ENCODE peak calls at places on chromosome 3, in eight cellular contexts. One of them, this sample, is unnamed.
A peak's percentile ranks its signal among the peaks of the same experiment; 100 is the strongest.

GRCh38 chr3:187209501-187209900 is 12.2 kb downstream of the RTP1 start:
- DNase-seq in IMR-90: no peak
- DNase-seq in RWPE2: no peak
- DNase-seq in adrenal gland: no peak
- DNase-seq in MM.1S: no peak
- DNase-seq in tibial artery: no peak
- DNase-seq in keratinocyte: no peak
- DNase-seq in heart left ventricle: no peak
- DNase-seq in this sample: no peak

GRCh38 chr3:169818330-169818729 is 5.6 kb upstream of the LRRC34 start:
- DNase-seq in IMR-90: peak; percentile 58
- DNase-seq in RWPE2: no peak
- DNase-seq in adrenal gland: no peak
- DNase-seq in MM.1S: no peak
- DNase-seq in tibial artery: no peak
- DNase-seq in keratinocyte: no peak
- DNase-seq in heart left ventricle: no peak
- DNase-seq in this sample: no peak

GRCh38 chr3:100456745-100457144 is 35.7 kb upstream of the TMEM45A start:
- DNase-seq in IMR-90: no peak
- DNase-seq in RWPE2: no peak
- DNase-seq in adrenal gland: no peak
- DNase-seq in MM.1S: no peak
- DNase-seq in tibial artery: no peak
- DNase-seq in keratinocyte: no peak
- DNase-seq in heart left ventricle: no peak
- DNase-seq in this sample: no peak

GRCh38 chr3:177528306-177529070 is 331.2 kb upstream of the TBL1XR1 start:
- DNase-seq in IMR-90: peak; percentile 23
- DNase-seq in RWPE2: no peak
- DNase-seq in adrenal gland: no peak
- DNase-seq in MM.1S: no peak
- DNase-seq in tibial artery: no peak
- DNase-seq in keratinocyte: no peak
- DNase-seq in heart left ventricle: no peak
- DNase-seq in this sample: no peak

GRCh38 chr3:113054552-113054951 is 63.8 kb downstream of the GTPBP8 start:
- DNase-seq in IMR-90: peak; percentile 69
- DNase-seq in RWPE2: no peak
- DNase-seq in adrenal gland: no peak
- DNase-seq in MM.1S: no peak
- DNase-seq in tibial artery: no peak
- DNase-seq in keratinocyte: no peak
- DNase-seq in heart left ventricle: no peak
- DNase-seq in this sample: no peak

GRCh38 chr3:181622365-181622764 is 89.4 kb upstream of the SOX2 start:
- DNase-seq in IMR-90: no peak
- DNase-seq in RWPE2: no peak
- DNase-seq in adrenal gland: no peak
- DNase-seq in MM.1S: peak; percentile 49
- DNase-seq in tibial artery: no peak
- DNase-seq in keratinocyte: no peak
- DNase-seq in heart left ventricle: no peak
- DNase-seq in this sample: no peak

GRCh38 chr3:21466491-21466890 is 284.5 kb downstream of the ZNF385D start:
- DNase-seq in IMR-90: no peak
- DNase-seq in RWPE2: no peak
- DNase-seq in adrenal gland: no peak
- DNase-seq in MM.1S: no peak
- DNase-seq in tibial artery: no peak
- DNase-seq in keratinocyte: no peak
- DNase-seq in heart left ventricle: no peak
- DNase-seq in this sample: no peak

GRCh38 chr3:171377859-171378258 is 82.3 kb downstream of the TNIK start:
- DNase-seq in IMR-90: no peak
- DNase-seq in RWPE2: no peak
- DNase-seq in adrenal gland: no peak
- DNase-seq in MM.1S: no peak
- DNase-seq in tibial artery: no peak
- DNase-seq in keratinocyte: no peak
- DNase-seq in heart left ventricle: no peak
- DNase-seq in this sample: no peak

GRCh38 chr3:149224736-149225594 is 3.3 kb upstream of the CP start:
- DNase-seq in IMR-90: peak; percentile 92
- DNase-seq in RWPE2: no peak
- DNase-seq in adrenal gland: peak; percentile 41
- DNase-seq in MM.1S: peak; percentile 78
- DNase-seq in tibial artery: no peak
- DNase-seq in keratinocyte: no peak
- DNase-seq in heart left ventricle: no peak
- DNase-seq in this sample: peak; percentile 91

GRCh38 chr3:139564290-139564861 is 24.8 kb upstream of the RBP1 start:
- DNase-seq in IMR-90: no peak
- DNase-seq in RWPE2: no peak
- DNase-seq in adrenal gland: no peak
- DNase-seq in MM.1S: no peak
- DNase-seq in tibial artery: no peak
- DNase-seq in keratinocyte: no peak
- DNase-seq in heart left ventricle: no peak
- DNase-seq in this sample: no peak

GRCh38 chr3:130609166-130609574 is 92.2 kb downstream of the COL6A6 start:
- DNase-seq in IMR-90: no peak
- DNase-seq in RWPE2: no peak
- DNase-seq in adrenal gland: peak; percentile 19
- DNase-seq in MM.1S: no peak
- DNase-seq in tibial artery: peak; percentile 68
- DNase-seq in keratinocyte: no peak
- DNase-seq in heart left ventricle: peak; percentile 73
- DNase-seq in this sample: no peak

GRCh38 chr3:81242871-81243270 is 518.6 kb downstream of the GBE1 start:
- DNase-seq in IMR-90: peak; percentile 3
- DNase-seq in RWPE2: no peak
- DNase-seq in adrenal gland: no peak
- DNase-seq in MM.1S: peak; percentile 45
- DNase-seq in tibial artery: no peak
- DNase-seq in keratinocyte: no peak
- DNase-seq in heart left ventricle: no peak
- DNase-seq in this sample: no peak

GRCh38 chr3:194573680-194574437 is 59.4 kb downstream of the TMEM44 start:
- DNase-seq in IMR-90: peak; percentile 68
- DNase-seq in RWPE2: no peak
- DNase-seq in adrenal gland: peak; percentile 57
- DNase-seq in MM.1S: peak; percentile 37
- DNase-seq in tibial artery: no peak
- DNase-seq in keratinocyte: no peak
- DNase-seq in heart left ventricle: peak; percentile 54
- DNase-seq in this sample: no peak

GRCh38 chr3:98521897-98522537 is 685 bp downstream of the CLDND1 start:
- DNase-seq in IMR-90: peak; percentile 68
- DNase-seq in RWPE2: peak; percentile 42
- DNase-seq in adrenal gland: peak; percentile 69
- DNase-seq in MM.1S: peak; percentile 58
- DNase-seq in tibial artery: peak; percentile 67
- DNase-seq in keratinocyte: no peak
- DNase-seq in heart left ventricle: peak; percentile 30
- DNase-seq in this sample: peak; percentile 44

GRCh38 chr3:114447545-114447944 is 153.7 kb downstream of the TIGIT start:
- DNase-seq in IMR-90: no peak
- DNase-seq in RWPE2: no peak
- DNase-seq in adrenal gland: no peak
- DNase-seq in MM.1S: no peak
- DNase-seq in tibial artery: no peak
- DNase-seq in keratinocyte: no peak
- DNase-seq in heart left ventricle: no peak
- DNase-seq in this sample: no peak
- TF ChIP-seq CTCF in IMR-90: no peak
- TF ChIP-seq CTCF in RWPE2: peak; percentile 10
- TF ChIP-seq CTCF in adrenal gland: no peak
- TF ChIP-seq CTCF in MM.1S: no peak
- TF ChIP-seq CTCF in tibial artery: no peak
- TF ChIP-seq CTCF in keratinocyte: no peak
- TF ChIP-seq CTCF in heart left ventricle: no peak
- TF ChIP-seq CTCF in this sample: no peak

GRCh38 chr3:189325454-189325853 is 153.7 kb downstream of the TPRG1 start:
- DNase-seq in IMR-90: no peak
- DNase-seq in RWPE2: no peak
- DNase-seq in adrenal gland: no peak
- DNase-seq in MM.1S: no peak
- DNase-seq in tibial artery: no peak
- DNase-seq in keratinocyte: no peak
- DNase-seq in heart left ventricle: no peak
- DNase-seq in this sample: no peak

GRCh38 chr3:189324538-189325138 is 152.9 kb downstream of the TPRG1 start:
- DNase-seq in IMR-90: peak; percentile 72
- DNase-seq in RWPE2: peak; percentile 85
- DNase-seq in adrenal gland: no peak
- DNase-seq in MM.1S: peak; percentile 100
- DNase-seq in tibial artery: no peak
- DNase-seq in keratinocyte: peak; percentile 96
- DNase-seq in heart left ventricle: no peak
- DNase-seq in this sample: peak; percentile 100

GRCh38 chr3:189334064-189334920 is 162.5 kb downstream of the TPRG1 start:
- DNase-seq in IMR-90: no peak
- DNase-seq in RWPE2: no peak
- DNase-seq in adrenal gland: no peak
- DNase-seq in MM.1S: no peak
- DNase-seq in tibial artery: no peak
- DNase-seq in keratinocyte: no peak
- DNase-seq in heart left ventricle: no peak
- DNase-seq in this sample: no peak

GRCh38 chr3:189331002-189331418 is 159.2 kb downstream of the TPRG1 start:
- DNase-seq in IMR-90: no peak
- DNase-seq in RWPE2: no peak
- DNase-seq in adrenal gland: no peak
- DNase-seq in MM.1S: no peak
- DNase-seq in tibial artery: no peak
- DNase-seq in keratinocyte: no peak
- DNase-seq in heart left ventricle: no peak
- DNase-seq in this sample: no peak

GRCh38 chr3:189330066-189330465 is 158.3 kb downstream of the TPRG1 start:
- DNase-seq in IMR-90: no peak
- DNase-seq in RWPE2: no peak
- DNase-seq in adrenal gland: no peak
- DNase-seq in MM.1S: no peak
- DNase-seq in tibial artery: no peak
- DNase-seq in keratinocyte: no peak
- DNase-seq in heart left ventricle: no peak
- DNase-seq in this sample: no peak
- H3K4me3 ChIP-seq in IMR-90: no peak overlapping the region
- H3K4me3 ChIP-seq in RWPE2: no peak overlapping the region
- H3K4me3 ChIP-seq in adrenal gland: no peak overlapping the region
- H3K4me3 ChIP-seq in MM.1S: no peak overlapping the region
- H3K4me3 ChIP-seq in tibial artery: no peak overlapping the region
- H3K4me3 ChIP-seq in keratinocyte: no peak overlapping the region
- H3K4me3 ChIP-seq in heart left ventricle: no peak overlapping the region
- H3K4me3 ChIP-seq in this sample: no peak overlapping the region

GRCh38 chr3:37030573-37030972 is 37.3 kb downstream of the MLH1 start:
- DNase-seq in IMR-90: no peak
- DNase-seq in RWPE2: no peak
- DNase-seq in adrenal gland: no peak
- DNase-seq in MM.1S: no peak
- DNase-seq in tibial artery: no peak
- DNase-seq in keratinocyte: no peak
- DNase-seq in heart left ventricle: no peak
- DNase-seq in this sample: no peak

GRCh38 chr3:37031115-37031682 is 37.9 kb downstream of the MLH1 start:
- DNase-seq in IMR-90: peak; percentile 13
- DNase-seq in RWPE2: no peak
- DNase-seq in adrenal gland: no peak
- DNase-seq in MM.1S: no peak
- DNase-seq in tibial artery: no peak
- DNase-seq in keratinocyte: no peak
- DNase-seq in heart left ventricle: no peak
- DNase-seq in this sample: no peak

GRCh38 chr3:37028329-37028728 is 35.0 kb downstream of the MLH1 start:
- DNase-seq in IMR-90: no peak
- DNase-seq in RWPE2: no peak
- DNase-seq in adrenal gland: peak; percentile 61
- DNase-seq in MM.1S: no peak
- DNase-seq in tibial artery: no peak
- DNase-seq in keratinocyte: no peak
- DNase-seq in heart left ventricle: peak; percentile 88
- DNase-seq in this sample: no peak

GRCh38 chr3:37029516-37030163 is 36.3 kb downstream of the MLH1 start:
- DNase-seq in IMR-90: peak; percentile 21
- DNase-seq in RWPE2: no peak
- DNase-seq in adrenal gland: no peak
- DNase-seq in MM.1S: no peak
- DNase-seq in tibial artery: no peak
- DNase-seq in keratinocyte: no peak
- DNase-seq in heart left ventricle: no peak
- DNase-seq in this sample: no peak

GRCh38 chr3:37029111-37029510 is 35.8 kb downstream of the MLH1 start:
- DNase-seq in IMR-90: no peak
- DNase-seq in RWPE2: no peak
- DNase-seq in adrenal gland: no peak
- DNase-seq in MM.1S: no peak
- DNase-seq in tibial artery: no peak
- DNase-seq in keratinocyte: no peak
- DNase-seq in heart left ventricle: peak; percentile 56
- DNase-seq in this sample: no peak
- H3K36me3 ChIP-seq in IMR-90: peaks cover 29% of the 10 kb centered on the region
- H3K36me3 ChIP-seq in RWPE2: peaks cover 81% of the 10 kb centered on the region
- H3K36me3 ChIP-seq in adrenal gland: no peaks in the 10 kb centered on the region
- H3K36me3 ChIP-seq in MM.1S: peaks cover 4% of the 10 kb centered on the region
- H3K36me3 ChIP-seq in tibial artery: no peaks in the 10 kb centered on the region
- H3K36me3 ChIP-seq in keratinocyte: peaks cover 18% of the 10 kb centered on the region
- H3K36me3 ChIP-seq in heart left ventricle: peaks cover 85% of the 10 kb centered on the region
- H3K36me3 ChIP-seq in this sample: peaks cover 2% of the 10 kb centered on the region

GRCh38 chr3:69452295-69452694 is 66.4 kb upstream of the FRMD4B start:
- DNase-seq in IMR-90: no peak
- DNase-seq in RWPE2: no peak
- DNase-seq in adrenal gland: no peak
- DNase-seq in MM.1S: no peak
- DNase-seq in tibial artery: no peak
- DNase-seq in keratinocyte: no peak
- DNase-seq in heart left ventricle: no peak
- DNase-seq in this sample: no peak

GRCh38 chr3:69454204-69454787 is 68.4 kb upstream of the FRMD4B start:
- DNase-seq in IMR-90: no peak
- DNase-seq in RWPE2: no peak
- DNase-seq in adrenal gland: no peak
- DNase-seq in MM.1S: no peak
- DNase-seq in tibial artery: no peak
- DNase-seq in keratinocyte: no peak
- DNase-seq in heart left ventricle: no peak
- DNase-seq in this sample: no peak

GRCh38 chr3:69446402-69447072 is 60.6 kb upstream of the FRMD4B start:
- DNase-seq in IMR-90: no peak
- DNase-seq in RWPE2: no peak
- DNase-seq in adrenal gland: no peak
- DNase-seq in MM.1S: no peak
- DNase-seq in tibial artery: no peak
- DNase-seq in keratinocyte: no peak
- DNase-seq in heart left ventricle: no peak
- DNase-seq in this sample: no peak

DNA sequence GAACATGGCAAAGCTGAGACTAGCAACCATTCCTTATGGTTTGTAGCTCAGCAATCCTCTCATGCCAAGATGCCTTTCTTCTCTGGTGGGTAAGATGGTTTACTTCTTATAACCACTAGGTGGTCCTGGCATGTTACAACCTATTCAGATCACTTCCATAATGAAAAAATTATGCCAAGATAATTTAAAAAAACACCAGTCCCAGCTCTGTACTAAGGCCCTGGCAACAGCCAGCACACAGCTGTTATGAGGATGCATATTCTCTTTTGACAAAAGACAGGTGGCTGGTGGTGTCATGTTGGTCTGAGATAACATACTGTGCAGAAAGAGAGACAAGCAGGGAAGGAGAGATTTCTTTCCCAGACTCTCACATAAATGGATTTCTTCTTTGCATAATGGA is 65.7 kb upstream of the FRMD4B start:
- DNase-seq in IMR-90: no peak
- DNase-seq in RWPE2: no peak
- DNase-seq in adrenal gland: no peak
- DNase-seq in MM.1S: no peak
- DNase-seq in tibial artery: no peak
- DNase-seq in keratinocyte: no peak
- DNase-seq in heart left ventricle: no peak
- DNase-seq in this sample: no peak
- TF ChIP-seq CTCF in IMR-90: no peak
- TF ChIP-seq CTCF in RWPE2: peak; percentile 33
- TF ChIP-seq CTCF in adrenal gland: no peak
- TF ChIP-seq CTCF in MM.1S: no peak
- TF ChIP-seq CTCF in tibial artery: no peak
- TF ChIP-seq CTCF in keratinocyte: no peak
- TF ChIP-seq CTCF in heart left ventricle: peak; percentile 12
- TF ChIP-seq CTCF in this sample: peak; percentile 7

This sample was measured in kidney epithelial cell.